ENCODE peak calls at places on chromosomes 16 and 17, in four cellular contexts. One of them, this sample, is unnamed.

GRCh38 chr16:23640669-23640958 is 496 bp downstream of the PALB2 start:
- DNase-seq in A549: peak
- DNase-seq in tibial nerve: no peak
- DNase-seq in esophagus muscularis mucosa: no peak
- DNase-seq in this sample: no peak

GRCh38 chr16:47073223-47074155 is 70.3 kb downstream of the NETO2 start:
- DNase-seq in A549: no peak
- DNase-seq in tibial nerve: no peak
- DNase-seq in esophagus muscularis mucosa: peak
- DNase-seq in this sample: no peak

GRCh38 chr17:50348522-50349240 is 2.8 kb downstream of the XYLT2 start:
- DNase-seq in A549: no peak
- DNase-seq in tibial nerve: no peak
- DNase-seq in esophagus muscularis mucosa: no peak
- DNase-seq in this sample: no peak

GRCh38 chr17:79840989-79841286 is 1.7 kb upstream of the CBX4 start:
- DNase-seq in A549: no peak
- DNase-seq in tibial nerve: no peak
- DNase-seq in esophagus muscularis mucosa: no peak
- DNase-seq in this sample: no peak

GRCh38 chr17:9522074-9522473 is 53.5 kb downstream of the STX8 start:
- DNase-seq in A549: peak
- DNase-seq in tibial nerve: no peak
- DNase-seq in esophagus muscularis mucosa: no peak
- DNase-seq in this sample: no peak

GRCh38 chr17:83077411-83077810 is 2.0 kb upstream of the METRNL start:
- DNase-seq in A549: no peak
- DNase-seq in tibial nerve: no peak
- DNase-seq in esophagus muscularis mucosa: no peak
- DNase-seq in this sample: no peak

GRCh38 chr17:77498056-77498785 is 357.5 kb downstream of the SEC14L1 start:
- DNase-seq in A549: no peak
- DNase-seq in tibial nerve: peak
- DNase-seq in esophagus muscularis mucosa: no peak
- DNase-seq in this sample: peak

GRCh38 chr17:12422632-12423031 is 243.1 kb upstream of the MYOCD start:
- DNase-seq in A549: no peak
- DNase-seq in tibial nerve: no peak
- DNase-seq in esophagus muscularis mucosa: peak
- DNase-seq in this sample: peak

GRCh38 chr17:17824119-17824779 is 12.5 kb downstream of the SREBF1 start:
- DNase-seq in A549: no peak
- DNase-seq in tibial nerve: no peak
- DNase-seq in esophagus muscularis mucosa: no peak
- DNase-seq in this sample: no peak

GRCh38 chr17:1111599-1112443 is 68.0 kb downstream of the ABR start:
- DNase-seq in A549: peak
- DNase-seq in tibial nerve: no peak
- DNase-seq in esophagus muscularis mucosa: no peak
- DNase-seq in this sample: peak

GRCh38 chr17:45332989-45333701 is 16.3 kb upstream of the MAP3K14 start:
- DNase-seq in A549: no peak
- DNase-seq in tibial nerve: no peak
- DNase-seq in esophagus muscularis mucosa: peak
- DNase-seq in this sample: no peak

GRCh38 chr16:54655171-54655590 is 275.5 kb upstream of the IRX5 start:
- DNase-seq in A549: no peak
- DNase-seq in tibial nerve: no peak
- DNase-seq in esophagus muscularis mucosa: no peak
- DNase-seq in this sample: no peak

GRCh38 chr17:62627219-62627903 is at the start of gene MRC2:
- DNase-seq in A549: peak
- DNase-seq in tibial nerve: no peak
- DNase-seq in esophagus muscularis mucosa: no peak
- DNase-seq in this sample: peak

GRCh38 chr17:70241071-70241470 is 71.7 kb downstream of the KCNJ2 start:
- DNase-seq in A549: no peak
- DNase-seq in tibial nerve: no peak
- DNase-seq in esophagus muscularis mucosa: no peak
- DNase-seq in this sample: no peak

GRCh38 chr17:27944546-27945332 is 51.6 kb upstream of the LYRM9 start:
- DNase-seq in A549: no peak
- DNase-seq in tibial nerve: no peak
- DNase-seq in esophagus muscularis mucosa: no peak
- DNase-seq in this sample: no peak

GRCh38 chr16:998211-998610 is 16.6 kb downstream of the SOX8 start:
- DNase-seq in A549: no peak
- DNase-seq in tibial nerve: no peak
- DNase-seq in esophagus muscularis mucosa: no peak
- DNase-seq in this sample: no peak

GRCh38 chr16:660459-661183 is 7.3 kb upstream of the RHOT2 start:
- DNase-seq in A549: peak
- DNase-seq in tibial nerve: peak
- DNase-seq in esophagus muscularis mucosa: peak
- DNase-seq in this sample: peak

GRCh38 chr17:77558846-77559626 is 399.5 kb upstream of the TNRC6C start:
- DNase-seq in A549: no peak
- DNase-seq in tibial nerve: no peak
- DNase-seq in esophagus muscularis mucosa: no peak
- DNase-seq in this sample: no peak

GRCh38 chr17:73325527-73325842 is 13.7 kb upstream of the CDC42EP4 start:
- DNase-seq in A549: no peak
- DNase-seq in tibial nerve: peak
- DNase-seq in esophagus muscularis mucosa: peak
- DNase-seq in this sample: no peak

GRCh38 chr16:19963306-19963705 is 78.7 kb upstream of the GPRC5B start:
- DNase-seq in A549: no peak
- DNase-seq in tibial nerve: no peak
- DNase-seq in esophagus muscularis mucosa: no peak
- DNase-seq in this sample: no peak

GRCh38 chr17:78661092-78661770 is 84.0 kb upstream of the DNAH17 start:
- DNase-seq in A549: peak
- DNase-seq in tibial nerve: no peak
- DNase-seq in esophagus muscularis mucosa: no peak
- DNase-seq in this sample: no peak

GRCh38 chr17:64091116-64091515 is 38.8 kb downstream of the ERN1 start:
- DNase-seq in A549: no peak
- DNase-seq in tibial nerve: no peak
- DNase-seq in esophagus muscularis mucosa: no peak
- DNase-seq in this sample: no peak

GRCh38 chr17:21248495-21248894 is 4.7 kb downstream of the NATD1 start:
- DNase-seq in A549: no peak
- DNase-seq in tibial nerve: no peak
- DNase-seq in esophagus muscularis mucosa: no peak
- DNase-seq in this sample: no peak

GRCh38 chr17:49180303-49180702 is 30.1 kb downstream of the GNGT2 start:
- DNase-seq in A549: peak
- DNase-seq in tibial nerve: peak
- DNase-seq in esophagus muscularis mucosa: no peak
- DNase-seq in this sample: peak

GRCh38 chr16:2194852-2195315 is 1.5 kb downstream of the CASKIN1 start:
- DNase-seq in A549: peak
- DNase-seq in tibial nerve: no peak
- DNase-seq in esophagus muscularis mucosa: no peak
- DNase-seq in this sample: peak

GRCh38 chr17:4833178-4833940 is at the start of gene MINK1:
- DNase-seq in A549: peak
- DNase-seq in tibial nerve: peak
- DNase-seq in esophagus muscularis mucosa: peak
- DNase-seq in this sample: peak

GRCh38 chr16:72876981-72877373 is 171.0 kb downstream of the ZFHX3 start:
- DNase-seq in A549: no peak
- DNase-seq in tibial nerve: no peak
- DNase-seq in esophagus muscularis mucosa: no peak
- DNase-seq in this sample: no peak

GRCh38 chr17:44170499-44171201 is at the start of gene ASB16:
- DNase-seq in A549: no peak
- DNase-seq in tibial nerve: no peak
- DNase-seq in esophagus muscularis mucosa: no peak
- DNase-seq in this sample: no peak

GRCh38 chr16:5012887-5013286 is 20.8 kb downstream of the NAGPA start:
- DNase-seq in A549: no peak
- DNase-seq in tibial nerve: no peak
- DNase-seq in esophagus muscularis mucosa: no peak
- DNase-seq in this sample: no peak

GRCh38 chr16:28609631-28610594 is at the start of gene SULT1A1:
- DNase-seq in A549: no peak
- DNase-seq in tibial nerve: no peak
- DNase-seq in esophagus muscularis mucosa: peak
- DNase-seq in this sample: peak

GRCh38 chr16:57900796-57901479 is 70.0 kb downstream of the CNGB1 start:
- DNase-seq in A549: no peak
- DNase-seq in tibial nerve: no peak
- DNase-seq in esophagus muscularis mucosa: no peak
- DNase-seq in this sample: no peak

GRCh38 chr16:21301895-21302291 is 23.8 kb upstream of the CRYM start:
- DNase-seq in A549: no peak
- DNase-seq in tibial nerve: no peak
- DNase-seq in esophagus muscularis mucosa: no peak
- DNase-seq in this sample: no peak

GRCh38 chr17:75769536-75769935 is 4.5 kb upstream of the GALK1 start:
- DNase-seq in A549: no peak
- DNase-seq in tibial nerve: peak
- DNase-seq in esophagus muscularis mucosa: no peak
- DNase-seq in this sample: no peak

GRCh38 chr16:17225551-17225950 is 245.2 kb downstream of the XYLT1 start:
- DNase-seq in A549: no peak
- DNase-seq in tibial nerve: no peak
- DNase-seq in esophagus muscularis mucosa: no peak
- DNase-seq in this sample: no peak

GRCh38 chr16:17224350-17224749 is 246.4 kb downstream of the XYLT1 start:
- DNase-seq in A549: no peak
- DNase-seq in tibial nerve: no peak
- DNase-seq in esophagus muscularis mucosa: no peak
- DNase-seq in this sample: no peak

GRCh38 chr16:17222756-17223411 is 247.9 kb downstream of the XYLT1 start:
- DNase-seq in A549: no peak
- DNase-seq in tibial nerve: no peak
- DNase-seq in esophagus muscularis mucosa: no peak
- DNase-seq in this sample: no peak

GRCh38 chr16:17223576-17223975 is 247.2 kb downstream of the XYLT1 start:
- DNase-seq in A549: no peak
- DNase-seq in tibial nerve: no peak
- DNase-seq in esophagus muscularis mucosa: no peak
- DNase-seq in this sample: no peak

GRCh38 chr16:17224859-17225258 is 245.9 kb downstream of the XYLT1 start:
- DNase-seq in A549: no peak
- DNase-seq in tibial nerve: peak
- DNase-seq in esophagus muscularis mucosa: peak
- DNase-seq in this sample: peak
- TF ChIP-seq EP300 in A549: no peak
- TF ChIP-seq EP300 in tibial nerve: peak
- TF ChIP-seq EP300 in esophagus muscularis mucosa: no peak
- TF ChIP-seq EP300 in this sample: no peak

DNA sequence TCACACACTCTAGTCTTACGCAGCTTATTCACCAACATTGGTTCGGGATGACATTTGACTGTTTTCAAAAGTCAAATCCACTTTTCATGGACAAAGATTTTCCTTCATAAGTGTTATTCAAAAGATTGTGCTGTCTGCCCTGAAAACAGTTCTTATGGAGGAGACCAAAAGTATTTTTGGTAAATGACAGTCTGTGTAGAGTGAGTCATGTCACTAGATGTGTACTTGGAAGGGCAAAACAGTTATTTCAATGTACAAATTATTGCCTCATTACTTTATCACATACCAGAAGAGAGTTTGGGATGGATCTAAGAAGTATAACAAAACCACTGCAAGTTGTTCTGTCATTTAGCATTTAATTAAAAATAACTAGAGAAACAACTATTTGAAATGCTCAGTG is 265.6 kb downstream of the CDH13 start:
- DNase-seq in A549: no peak
- DNase-seq in tibial nerve: no peak
- DNase-seq in esophagus muscularis mucosa: no peak
- DNase-seq in this sample: no peak
- H3K4me3 ChIP-seq in A549: no peak
- H3K4me3 ChIP-seq in tibial nerve: no peak
- H3K4me3 ChIP-seq in esophagus muscularis mucosa: no peak
- H3K4me3 ChIP-seq in this sample: no peak

DNA sequence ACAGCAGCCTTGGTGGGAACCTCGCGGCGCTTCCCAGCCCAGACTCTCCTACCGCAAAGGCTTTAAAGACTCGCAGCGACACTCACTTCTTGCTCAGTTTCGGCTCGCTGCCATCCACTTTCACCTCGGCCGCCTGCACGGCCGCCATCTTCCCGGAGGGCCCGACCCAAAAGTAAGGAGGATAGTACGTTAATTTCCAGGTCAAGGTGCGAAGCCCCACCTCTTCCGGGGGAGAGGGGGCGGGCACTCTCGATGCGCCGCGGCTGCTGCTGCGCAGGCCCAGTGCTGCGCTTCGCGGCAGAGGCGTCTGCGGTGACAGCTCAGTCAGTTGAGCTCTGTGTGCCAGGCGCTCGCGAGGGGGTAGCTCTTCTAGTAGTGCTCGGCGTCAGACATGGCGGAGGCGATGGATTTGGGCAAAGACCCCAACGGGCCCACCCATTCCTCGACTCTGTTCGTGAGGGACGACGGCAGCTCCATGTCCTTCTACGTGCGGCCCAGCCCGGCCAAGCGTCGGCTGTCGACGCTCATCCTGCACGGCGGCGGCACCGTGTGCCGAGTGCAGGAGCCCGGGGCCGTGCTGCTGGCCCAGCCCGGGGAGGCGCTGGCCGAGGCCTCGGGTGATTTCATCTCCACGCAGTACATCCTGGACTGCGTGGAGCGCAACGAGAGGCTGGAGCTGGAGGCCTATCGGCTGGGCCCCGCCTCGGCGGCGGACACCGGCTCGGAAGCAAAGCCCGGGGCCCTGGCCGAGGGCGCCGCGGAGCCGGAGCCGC is at the start of the genes KARS1 and TERF2IP:
- DNase-seq in A549: peak
- DNase-seq in tibial nerve: peak
- DNase-seq in esophagus muscularis mucosa: peak
- DNase-seq in this sample: peak
- TF ChIP-seq EP300 in A549: no peak
- TF ChIP-seq EP300 in tibial nerve: peak
- TF ChIP-seq EP300 in esophagus muscularis mucosa: no peak
- TF ChIP-seq EP300 in this sample: no peak

GRCh38 chr17:35539659-35540026 is 2.2 kb upstream of the SLFN12L start:
- DNase-seq in A549: no peak
- DNase-seq in tibial nerve: no peak
- DNase-seq in esophagus muscularis mucosa: no peak
- DNase-seq in this sample: no peak
- H3K4me3 ChIP-seq in A549: no peak
- H3K4me3 ChIP-seq in tibial nerve: no peak
- H3K4me3 ChIP-seq in esophagus muscularis mucosa: no peak
- H3K4me3 ChIP-seq in this sample: no peak